ENCODE peak calls at places on chromosomes 13 and 19, in seven cellular contexts. One of them, this sample, is unnamed.

GRCh38 chr19:47228937-47229673 is 1.9 kb downstream of the BBC3 start:
- DNase-seq in mesendoderm: peak
- DNase-seq in heart right ventricle: no peak
- DNase-seq in dorsolateral prefrontal cortex: peak
- DNase-seq in WERI-Rb-1: no peak
- DNase-seq in aorta: no peak
- DNase-seq in heart left ventricle: no peak
- DNase-seq in this sample: peak

GRCh38 chr13:114325729-114326128 is 11.4 kb downstream of the CHAMP1 start:
- DNase-seq in mesendoderm: no peak
- DNase-seq in heart left ventricle: no peak
- DNase-seq in WERI-Rb-1: no peak
- DNase-seq in heart right ventricle: no peak
- DNase-seq in aorta: no peak
- DNase-seq in dorsolateral prefrontal cortex: no peak
- DNase-seq in this sample: no peak

GRCh38 chr13:109945206-109945960 is 159.0 kb upstream of the IRS2 start:
- DNase-seq in heart right ventricle: no peak
- DNase-seq in aorta: no peak
- DNase-seq in heart left ventricle: no peak
- DNase-seq in WERI-Rb-1: no peak
- DNase-seq in mesendoderm: no peak
- DNase-seq in dorsolateral prefrontal cortex: no peak
- DNase-seq in this sample: peak

GRCh38 chr19:38844093-38844686 is 5.6 kb downstream of the HNRNPL start:
- DNase-seq in mesendoderm: no peak
- DNase-seq in heart right ventricle: no peak
- DNase-seq in aorta: no peak
- DNase-seq in heart left ventricle: no peak
- DNase-seq in WERI-Rb-1: no peak
- DNase-seq in dorsolateral prefrontal cortex: no peak
- DNase-seq in this sample: no peak

GRCh38 chr19:49952475-49952829 is 8.5 kb downstream of the SIGLEC11 start:
- DNase-seq in mesendoderm: no peak
- DNase-seq in heart left ventricle: no peak
- DNase-seq in aorta: no peak
- DNase-seq in heart right ventricle: no peak
- DNase-seq in WERI-Rb-1: no peak
- DNase-seq in dorsolateral prefrontal cortex: no peak
- DNase-seq in this sample: no peak

GRCh38 chr19:36420961-36421748 is 2.7 kb upstream of the ZFP82 start:
- DNase-seq in heart left ventricle: peak
- DNase-seq in heart right ventricle: peak
- DNase-seq in WERI-Rb-1: peak
- DNase-seq in mesendoderm: peak
- DNase-seq in aorta: peak
- DNase-seq in dorsolateral prefrontal cortex: peak
- DNase-seq in this sample: peak

GRCh38 chr19:1567116-1567847 is 843 bp downstream of the MEX3D start:
- DNase-seq in aorta: no peak
- DNase-seq in WERI-Rb-1: no peak
- DNase-seq in heart right ventricle: no peak
- DNase-seq in heart left ventricle: peak
- DNase-seq in mesendoderm: no peak
- DNase-seq in dorsolateral prefrontal cortex: peak
- DNase-seq in this sample: peak

GRCh38 chr13:45538382-45538781 is 73.6 kb downstream of the COG3 start:
- DNase-seq in WERI-Rb-1: no peak
- DNase-seq in heart right ventricle: no peak
- DNase-seq in dorsolateral prefrontal cortex: no peak
- DNase-seq in heart left ventricle: no peak
- DNase-seq in aorta: no peak
- DNase-seq in mesendoderm: no peak
- DNase-seq in this sample: no peak

GRCh38 chr13:64459778-64460177 is 2770.4 kb downstream of the PCDH9 start:
- DNase-seq in dorsolateral prefrontal cortex: no peak
- DNase-seq in heart right ventricle: no peak
- DNase-seq in mesendoderm: no peak
- DNase-seq in heart left ventricle: no peak
- DNase-seq in aorta: no peak
- DNase-seq in WERI-Rb-1: no peak
- DNase-seq in this sample: no peak

GRCh38 chr19:34274827-34275625 is 20.7 kb downstream of the GARRE1 start:
- DNase-seq in WERI-Rb-1: no peak
- DNase-seq in dorsolateral prefrontal cortex: no peak
- DNase-seq in heart right ventricle: no peak
- DNase-seq in mesendoderm: no peak
- DNase-seq in heart left ventricle: no peak
- DNase-seq in aorta: no peak
- DNase-seq in this sample: peak

GRCh38 chr19:16033721-16034120 is 42.6 kb upstream of the TPM4 start:
- DNase-seq in heart right ventricle: no peak
- DNase-seq in dorsolateral prefrontal cortex: no peak
- DNase-seq in aorta: no peak
- DNase-seq in WERI-Rb-1: no peak
- DNase-seq in mesendoderm: no peak
- DNase-seq in heart left ventricle: no peak
- DNase-seq in this sample: no peak

GRCh38 chr13:74206855-74207254 is 72.7 kb upstream of the KLF12 start:
- DNase-seq in mesendoderm: no peak
- DNase-seq in heart right ventricle: no peak
- DNase-seq in heart left ventricle: no peak
- DNase-seq in dorsolateral prefrontal cortex: no peak
- DNase-seq in WERI-Rb-1: no peak
- DNase-seq in aorta: no peak
- DNase-seq in this sample: no peak

GRCh38 chr13:51246411-51247298 is 24.5 kb downstream of the FAM124A start:
- DNase-seq in heart right ventricle: peak
- DNase-seq in dorsolateral prefrontal cortex: peak
- DNase-seq in mesendoderm: no peak
- DNase-seq in heart left ventricle: peak
- DNase-seq in aorta: peak
- DNase-seq in WERI-Rb-1: no peak
- DNase-seq in this sample: no peak

GRCh38 chr13:99959538-99960230 is 11.9 kb downstream of the ZIC5 start:
- DNase-seq in heart right ventricle: no peak
- DNase-seq in heart left ventricle: no peak
- DNase-seq in aorta: no peak
- DNase-seq in WERI-Rb-1: no peak
- DNase-seq in mesendoderm: peak
- DNase-seq in dorsolateral prefrontal cortex: no peak
- DNase-seq in this sample: no peak

GRCh38 chr13:109605846-109606245 is 180.5 kb downstream of the IRS2 start:
- DNase-seq in mesendoderm: no peak
- DNase-seq in WERI-Rb-1: no peak
- DNase-seq in heart left ventricle: no peak
- DNase-seq in dorsolateral prefrontal cortex: no peak
- DNase-seq in heart right ventricle: no peak
- DNase-seq in aorta: no peak
- DNase-seq in this sample: no peak

GRCh38 chr19:54317108-54317964 is 4.4 kb upstream of the LILRA5 start:
- DNase-seq in mesendoderm: no peak
- DNase-seq in heart right ventricle: no peak
- DNase-seq in aorta: no peak
- DNase-seq in WERI-Rb-1: no peak
- DNase-seq in dorsolateral prefrontal cortex: no peak
- DNase-seq in heart left ventricle: no peak
- DNase-seq in this sample: no peak

GRCh38 chr13:46577656-46578589 is 25.0 kb downstream of the LRCH1 start:
- DNase-seq in WERI-Rb-1: no peak
- DNase-seq in aorta: no peak
- DNase-seq in mesendoderm: no peak
- DNase-seq in heart right ventricle: no peak
- DNase-seq in heart left ventricle: no peak
- DNase-seq in dorsolateral prefrontal cortex: no peak
- DNase-seq in this sample: peak
- H3K27ac ChIP-seq in WERI-Rb-1: peak
- H3K27ac ChIP-seq in aorta: peak
- H3K27ac ChIP-seq in mesendoderm: no peak
- H3K27ac ChIP-seq in heart right ventricle: no peak
- H3K27ac ChIP-seq in heart left ventricle: peak
- H3K27ac ChIP-seq in dorsolateral prefrontal cortex: no peak
- H3K27ac ChIP-seq in this sample: no peak

DNA sequence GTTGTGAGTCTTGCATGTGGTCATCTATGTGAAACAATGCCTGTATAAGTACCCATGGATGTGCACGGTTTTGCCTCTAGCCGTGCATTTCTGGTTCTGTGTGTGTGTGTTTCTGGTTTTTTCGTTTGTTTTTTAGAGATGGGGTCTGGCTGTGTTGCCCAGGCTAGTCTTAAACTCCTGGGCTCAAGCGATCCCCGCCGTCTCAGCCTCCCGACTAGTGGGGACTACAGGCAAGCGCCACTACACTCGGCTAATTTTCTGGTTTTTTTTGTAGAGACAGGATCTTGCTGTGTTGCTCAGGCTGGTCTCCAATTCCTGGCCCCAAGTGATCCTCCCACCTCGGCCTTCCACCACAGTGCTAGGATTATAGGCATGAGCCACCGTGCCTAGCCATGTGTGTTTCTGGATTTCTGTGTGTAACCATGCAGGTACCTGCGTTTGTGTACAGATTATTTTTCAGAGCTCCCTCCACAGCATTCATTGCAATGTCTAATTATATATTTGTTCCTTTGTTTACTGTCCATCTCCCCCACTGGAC is 15.9 kb upstream of the FOSB start:
- DNase-seq in mesendoderm: no peak
- DNase-seq in WERI-Rb-1: no peak
- DNase-seq in aorta: no peak
- DNase-seq in heart left ventricle: no peak
- DNase-seq in dorsolateral prefrontal cortex: no peak
- DNase-seq in heart right ventricle: no peak
- DNase-seq in this sample: no peak
- H3K27ac ChIP-seq in mesendoderm: no peak
- H3K27ac ChIP-seq in WERI-Rb-1: no peak
- H3K27ac ChIP-seq in aorta: no peak
- H3K27ac ChIP-seq in heart left ventricle: no peak
- H3K27ac ChIP-seq in dorsolateral prefrontal cortex: no peak
- H3K27ac ChIP-seq in heart right ventricle: no peak
- H3K27ac ChIP-seq in this sample: peak

DNA sequence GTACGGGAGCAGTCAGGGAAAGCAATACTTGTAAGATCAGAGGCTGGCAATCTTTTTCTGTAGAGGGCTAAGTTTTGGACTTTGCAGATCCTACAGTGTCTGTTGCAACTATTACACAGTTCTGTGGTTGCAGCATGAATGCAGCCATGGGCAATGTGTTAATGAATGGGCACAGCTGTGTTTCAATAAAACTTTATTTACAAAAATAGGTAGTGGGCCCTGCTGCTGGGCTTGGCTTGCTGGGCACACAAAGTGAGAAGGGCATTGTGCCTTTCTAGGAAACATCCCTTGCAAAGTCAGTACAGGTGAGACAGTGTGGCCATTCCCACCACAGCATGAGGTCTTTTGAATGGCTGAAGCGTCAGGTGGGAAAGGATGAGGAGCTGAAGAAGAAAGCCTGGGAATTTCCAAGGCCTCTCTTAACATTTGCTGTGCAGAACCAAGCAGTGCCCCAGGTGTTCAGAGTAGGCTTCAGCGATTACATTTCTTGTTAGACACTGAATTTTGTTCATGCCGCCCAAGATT is 9.1 kb downstream of the KL start:
- DNase-seq in WERI-Rb-1: no peak
- DNase-seq in aorta: no peak
- DNase-seq in heart left ventricle: no peak
- DNase-seq in heart right ventricle: no peak
- DNase-seq in dorsolateral prefrontal cortex: no peak
- DNase-seq in mesendoderm: no peak
- DNase-seq in this sample: no peak
- H3K27ac ChIP-seq in WERI-Rb-1: no peak
- H3K27ac ChIP-seq in aorta: no peak
- H3K27ac ChIP-seq in heart left ventricle: no peak
- H3K27ac ChIP-seq in heart right ventricle: no peak
- H3K27ac ChIP-seq in dorsolateral prefrontal cortex: no peak
- H3K27ac ChIP-seq in mesendoderm: no peak
- H3K27ac ChIP-seq in this sample: no peak

GRCh38 chr13:112894673-112895481 is 74.1 kb upstream of the MCF2L start:
- DNase-seq in dorsolateral prefrontal cortex: no peak
- DNase-seq in mesendoderm: no peak
- DNase-seq in aorta: peak
- DNase-seq in heart left ventricle: no peak
- DNase-seq in heart right ventricle: no peak
- DNase-seq in WERI-Rb-1: no peak
- DNase-seq in this sample: no peak

GRCh38 chr13:112894423-112894672 is 74.7 kb upstream of the MCF2L start:
- DNase-seq in dorsolateral prefrontal cortex: no peak
- DNase-seq in heart right ventricle: no peak
- DNase-seq in WERI-Rb-1: no peak
- DNase-seq in mesendoderm: no peak
- DNase-seq in aorta: no peak
- DNase-seq in heart left ventricle: no peak
- DNase-seq in this sample: no peak

GRCh38 chr13:112891477-112892401 is 77.3 kb upstream of the MCF2L start:
- DNase-seq in WERI-Rb-1: peak
- DNase-seq in heart left ventricle: no peak
- DNase-seq in dorsolateral prefrontal cortex: no peak
- DNase-seq in mesendoderm: no peak
- DNase-seq in heart right ventricle: no peak
- DNase-seq in aorta: no peak
- DNase-seq in this sample: no peak

GRCh38 chr13:112893570-112894422 is 75.2 kb upstream of the MCF2L start:
- DNase-seq in mesendoderm: peak
- DNase-seq in WERI-Rb-1: peak
- DNase-seq in heart right ventricle: no peak
- DNase-seq in aorta: no peak
- DNase-seq in heart left ventricle: no peak
- DNase-seq in dorsolateral prefrontal cortex: peak
- DNase-seq in this sample: no peak

DNA sequence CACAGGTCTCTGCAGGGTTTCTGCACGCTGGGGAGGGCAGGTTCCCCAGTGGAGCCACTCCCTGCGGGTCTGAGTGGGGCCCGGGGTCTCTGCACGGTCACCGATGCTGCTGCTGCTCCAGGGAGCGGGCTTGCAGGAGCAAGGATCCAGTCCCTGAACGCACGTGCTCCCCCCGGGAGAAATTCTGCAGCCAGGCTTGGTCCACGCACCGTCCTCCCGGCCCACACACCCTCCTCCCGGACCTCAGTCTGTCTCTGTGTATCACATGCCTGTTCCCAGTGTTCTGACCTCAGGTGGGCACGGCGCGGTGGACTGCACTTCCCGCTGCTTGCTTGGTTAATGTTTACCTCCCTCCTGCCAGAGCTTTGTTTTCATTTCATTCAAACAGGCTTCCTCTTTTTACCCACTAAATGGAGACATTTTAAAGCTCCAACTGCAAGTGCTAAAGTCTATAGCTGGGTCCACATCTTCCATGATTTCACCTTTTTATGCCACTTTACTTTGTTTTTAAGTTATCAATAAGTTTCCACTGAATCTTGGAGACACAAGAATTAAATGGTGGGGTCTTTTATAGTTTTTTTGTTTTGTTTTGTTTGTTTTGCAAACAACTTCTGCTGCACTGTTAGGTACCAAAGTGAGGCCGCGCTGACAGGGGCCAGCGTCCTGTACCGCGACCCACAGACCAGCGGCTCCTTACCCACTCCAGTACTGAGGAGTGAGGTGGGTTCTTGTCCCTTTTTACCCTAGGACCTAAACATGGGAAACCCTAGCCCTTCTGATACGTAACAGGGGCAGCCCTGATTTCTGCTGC is 76.0 kb upstream of the MCF2L start:
- DNase-seq in mesendoderm: peak
- DNase-seq in heart left ventricle: no peak
- DNase-seq in heart right ventricle: no peak
- DNase-seq in aorta: no peak
- DNase-seq in dorsolateral prefrontal cortex: no peak
- DNase-seq in WERI-Rb-1: peak
- DNase-seq in this sample: no peak
- H3K27ac ChIP-seq in mesendoderm: peak
- H3K27ac ChIP-seq in heart left ventricle: no peak
- H3K27ac ChIP-seq in heart right ventricle: no peak
- H3K27ac ChIP-seq in aorta: no peak
- H3K27ac ChIP-seq in dorsolateral prefrontal cortex: no peak
- H3K27ac ChIP-seq in WERI-Rb-1: no peak
- H3K27ac ChIP-seq in this sample: no peak

This sample was measured in astrocyte.